ENCODE peak calls at places on chromosomes 16 and 17, in six cellular contexts. S is mesenchymal stem cell, A is neuronal stem cell, G is trophoblast cell, R is IMR-90, U is H1. C is an unnamed sample.

GRCh38 chr17:330993-331701 is 21.5 kb downstream of the RPH3AL start:
- DNase-seq in S (no peak), A (no peak), G (peak), R (no peak), U (no peak), C (peak)

GRCh38 chr16:30372725-30373124 is 1.9 kb upstream of the MYL11 start:
- DNase-seq in S (no peak), A (no peak), G (no peak), R (no peak), U (no peak), C (no peak)

GRCh38 chr17:45260204-45260783 is 1.6 kb downstream of the SPATA32 start:
- DNase-seq in S (no peak), A (no peak), G (no peak), R (no peak), U (no peak), C (no peak)

GRCh38 chr17:4235372-4236279 is 28.2 kb downstream of the ANKFY1 start:
- DNase-seq in S (no peak), A (no peak), G (no peak), R (peak), U (no peak), C (no peak)

GRCh38 chr16:72013389-72013788 is 4.8 kb downstream of the DHODH start:
- DNase-seq in S (no peak), A (no peak), G (peak), R (peak), U (no peak), C (no peak)

GRCh38 chr17:70535986-70536385 is 366.7 kb downstream of the KCNJ2 start:
- DNase-seq in S (peak), A (no peak), G (no peak), R (no peak), U (no peak), C (no peak)

GRCh38 chr17:37824534-37825485 is 80.0 kb upstream of the HNF1B start:
- DNase-seq in S (peak), A (no peak), G (no peak), R (peak), U (peak), C (peak)

GRCh38 chr17:45224671-45225050 is 3.0 kb downstream of the FMNL1 start:
- DNase-seq in S (no peak), A (no peak), G (no peak), R (no peak), U (no peak), C (no peak)

GRCh38 chr16:51648521-51648920 is 497.5 kb upstream of the SALL1 start:
- DNase-seq in S (no peak), A (no peak), G (no peak), R (no peak), U (no peak), C (no peak)

GRCh38 chr16:65289022-65289421 is 167.2 kb upstream of the CDH11 start:
- DNase-seq in S (no peak), A (no peak), G (no peak), R (no peak), U (no peak), C (no peak)

GRCh38 chr17:54944796-54945195 is 23.7 kb downstream of the COX11 start:
- DNase-seq in S (peak), A (no peak), G (no peak), R (peak), U (no peak), C (no peak)

GRCh38 chr17:36808181-36808661 is 129.1 kb upstream of the LHX1 start:
- DNase-seq in S (peak), A (peak), G (no peak), R (no peak), U (no peak), C (peak)

GRCh38 chr16:66927012-66927436 is 1.7 kb upstream of the RRAD start:
- DNase-seq in S (peak), A (no peak), G (peak), R (peak), U (no peak), C (peak)

GRCh38 chr16:56518435-56518834 is 1.4 kb downstream of the BBS2 start:
- DNase-seq in S (no peak), A (no peak), G (no peak), R (no peak), U (no peak), C (no peak)

GRCh38 chr17:51298508-51299371 is 38.4 kb downstream of the UTP18 start:
- DNase-seq in S (peak), A (peak), G (peak), R (peak), U (no peak), C (peak)

GRCh38 chr16:57771141-57771785 is 31.0 kb downstream of the KIFC3 start:
- DNase-seq in S (no peak), A (no peak), G (no peak), R (no peak), U (no peak), C (no peak)

GRCh38 chr17:55570360-55570759 is 59.1 kb upstream of the SMIM36 start:
- DNase-seq in S (no peak), A (no peak), G (no peak), R (no peak), U (no peak), C (no peak)

GRCh38 chr17:57707892-57708291 is 37.2 kb downstream of the CCDC182 start:
- DNase-seq in S (peak), A (peak), G (no peak), R (peak), U (no peak), C (peak)

GRCh38 chr16:49811630-49812334 is 44.1 kb downstream of the ZNF423 start:
- DNase-seq in S (peak), A (no peak), G (no peak), R (no peak), U (no peak), C (no peak)

GRCh38 chr16:63876096-63876495 is 1245.8 kb downstream of the CDH11 start:
- DNase-seq in S (no peak), A (no peak), G (peak), R (no peak), U (no peak), C (no peak)

GRCh38 chr16:66306366-66307150 is 59.9 kb upstream of the CDH5 start:
- DNase-seq in S (no peak), A (no peak), G (no peak), R (no peak), U (no peak), C (no peak)

GRCh38 chr16:10333321-10334032 is 52.4 kb upstream of the ATF7IP2 start:
- DNase-seq in S (no peak), A (no peak), G (peak), R (no peak), U (no peak), C (no peak)
- H3K27ac ChIP-seq in S (no peak), A (no peak), G (no peak), R (no peak), U (no peak), C (no peak)

GRCh38 chr16:74557275-74557674 is 49.6 kb downstream of the GLG1 start:
- DNase-seq in S (no peak), A (no peak), G (no peak), R (no peak), U (no peak), C (no peak)
- H3K14ac ChIP-seq in S (no peak), A (no peak), G (no peak), R (no peak), U (no peak), C (no peak)

DNA sequence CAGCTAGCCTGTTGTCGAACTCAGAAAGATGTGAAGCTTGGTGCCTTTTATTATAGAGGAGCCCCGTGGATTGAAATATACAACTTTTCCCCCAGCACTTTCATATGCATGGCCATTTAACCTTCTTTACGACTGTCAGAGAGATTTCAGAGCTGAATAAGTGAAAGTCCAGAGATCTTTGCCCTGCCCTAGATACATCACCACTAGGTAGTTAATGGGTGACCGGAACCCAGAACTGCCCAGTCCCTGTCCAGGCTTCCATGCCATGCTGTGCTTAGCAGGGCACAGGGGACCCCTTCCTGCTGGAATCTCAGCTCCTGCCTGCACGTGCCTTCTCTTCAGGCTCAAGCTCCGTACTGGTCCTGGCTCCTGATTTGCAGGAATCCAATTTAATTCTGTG is 32.2 kb downstream of the SRL start:
- DNase-seq in S (no peak), A (no peak), G (no peak), R (no peak), U (no peak), C (no peak)
- H3K27ac ChIP-seq in S (no peak), A (no peak), G (no peak), R (no peak), U (no peak), C (no peak)

GRCh38 chr16:54657709-54658102 is 273.0 kb upstream of the IRX5 start:
- DNase-seq in S (no peak), A (no peak), G (no peak), R (no peak), U (no peak), C (no peak)

GRCh38 chr16:54654429-54654828 is 276.2 kb upstream of the IRX5 start:
- DNase-seq in S (no peak), A (no peak), G (no peak), R (no peak), U (no peak), C (no peak)

GRCh38 chr16:54651851-54652770 is 278.6 kb upstream of the IRX5 start:
- DNase-seq in S (no peak), A (no peak), G (peak), R (no peak), U (no peak), C (no peak)

GRCh38 chr16:54655171-54655590 is 275.5 kb upstream of the IRX5 start:
- DNase-seq in S (no peak), A (no peak), G (no peak), R (no peak), U (no peak), C (no peak)

DNA sequence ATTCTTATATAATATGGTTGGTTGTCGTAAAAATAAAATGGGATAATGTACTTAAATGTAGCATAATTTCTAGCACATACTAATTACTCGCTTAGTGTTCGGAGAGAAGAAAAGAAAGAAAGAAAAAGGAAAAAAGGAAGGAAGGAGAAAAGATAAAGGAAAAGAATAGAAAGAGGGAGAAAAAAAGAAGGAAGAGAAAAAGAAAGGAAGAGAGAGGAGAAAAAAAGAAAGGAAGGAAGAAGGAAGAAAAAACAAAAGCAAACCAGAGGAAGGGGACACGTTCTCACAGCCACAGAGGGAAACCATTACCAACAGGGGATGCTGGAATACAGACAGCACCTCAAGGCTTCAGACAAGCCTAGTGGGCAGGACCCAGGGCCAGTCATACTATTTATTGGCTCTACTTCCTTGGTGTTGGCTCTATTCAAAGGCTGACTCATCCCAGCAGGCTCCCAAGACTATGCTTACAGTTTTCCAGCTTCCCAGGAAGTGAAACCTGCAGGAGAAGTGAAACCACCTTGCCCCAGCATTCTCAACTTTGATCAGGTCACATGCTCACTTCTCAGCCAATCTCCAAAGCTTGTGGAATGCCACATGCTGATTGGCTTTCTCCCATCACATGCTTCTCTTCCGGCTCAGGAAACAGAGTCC is 273.5 kb upstream of the IRX5 start:
- DNase-seq in S (peak), A (no peak), G (no peak), R (no peak), U (no peak), C (peak)
- H3K14ac ChIP-seq in S (no peak), A (no peak), G (no peak), R (no peak), U (no peak), C (no peak)

DNA sequence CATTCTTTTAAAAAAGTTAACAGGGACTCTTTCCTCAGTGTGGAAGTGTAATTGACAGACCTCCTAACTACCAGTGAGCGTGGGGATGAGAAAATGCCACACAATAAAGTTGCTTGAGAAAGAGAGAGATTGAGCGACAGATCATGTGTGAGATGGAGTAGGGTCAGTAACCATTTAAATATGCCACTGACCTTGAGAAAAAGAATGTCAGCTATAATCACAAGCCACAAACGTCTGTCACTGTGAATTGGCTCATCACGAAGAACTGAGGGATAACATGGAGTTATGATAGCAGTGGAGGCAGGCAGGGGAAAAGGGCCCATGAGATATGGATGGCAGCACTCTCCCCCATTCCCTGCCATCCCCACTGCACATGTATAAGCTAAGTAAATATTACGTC is 253.9 kb downstream of the SLC39A11 start:
- DNase-seq in S (no peak), A (no peak), G (no peak), R (no peak), U (no peak), C (no peak)
- H3K27ac ChIP-seq in S (no peak), A (no peak), G (no peak), R (no peak), U (no peak), C (no peak)

GRCh38 chr17:1934901-1935300 is 90.2 kb downstream of the RTN4RL1 start:
- DNase-seq in S (no peak), A (no peak), G (no peak), R (no peak), U (no peak), C (peak)
- H3K14ac ChIP-seq in S (no peak), A (no peak), G (no peak), R (no peak), U (no peak), C (no peak)

DNA sequence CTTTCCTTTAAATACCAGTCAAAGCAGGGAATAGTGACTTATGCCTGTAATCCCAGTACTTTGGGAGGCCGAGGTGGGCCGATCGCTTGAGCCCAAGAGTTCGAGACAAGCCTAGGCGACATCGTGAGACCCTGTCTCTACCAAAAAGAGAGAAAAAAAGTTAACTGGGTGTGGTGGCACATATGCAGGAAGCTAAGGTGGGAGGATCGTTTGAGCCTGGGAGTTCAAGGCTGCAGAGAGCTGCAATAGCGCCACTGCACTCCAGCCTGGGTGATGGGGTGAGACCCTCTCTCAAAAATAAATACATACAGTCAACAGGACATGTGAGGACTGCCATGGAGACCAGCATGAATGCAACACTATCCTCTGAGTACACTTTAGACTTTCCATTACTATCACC is 15.4 kb upstream of the ST6GALNAC2 start:
- DNase-seq in S (no peak), A (no peak), G (no peak), R (no peak), U (no peak), C (no peak)
- H3K27ac ChIP-seq in S (no peak), A (no peak), G (peak), R (no peak), U (no peak), C (no peak)

GRCh38 chr17:81013642-81014041 is 21.3 kb upstream of the BAIAP2 start:
- DNase-seq in S (no peak), A (no peak), G (no peak), R (no peak), U (no peak), C (no peak)
- H3K14ac ChIP-seq in S (no peak), A (no peak), G (no peak), R (no peak), U (no peak), C (no peak)

GRCh38 chr17:81424613-81425017 is 29.4 kb downstream of the BAHCC1 start:
- DNase-seq in S (no peak), A (no peak), G (no peak), R (no peak), U (no peak), C (no peak)
- H3K27ac ChIP-seq in S (no peak), A (no peak), G (no peak), R (no peak), U (no peak), C (no peak)

GRCh38 chr17:9141423-9141753 is 120.1 kb downstream of the NTN1 start:
- DNase-seq in S (no peak), A (no peak), G (no peak), R (no peak), U (no peak), C (no peak)

GRCh38 chr17:9139695-9140094 is 118.4 kb downstream of the NTN1 start:
- DNase-seq in S (no peak), A (no peak), G (no peak), R (no peak), U (no peak), C (no peak)

GRCh38 chr17:9138161-9138717 is 116.9 kb downstream of the NTN1 start:
- DNase-seq in S (no peak), A (no peak), G (no peak), R (no peak), U (no peak), C (no peak)

GRCh38 chr17:9142772-9143494 is 121.6 kb downstream of the NTN1 start:
- DNase-seq in S (no peak), A (no peak), G (no peak), R (no peak), U (no peak), C (no peak)

DNA sequence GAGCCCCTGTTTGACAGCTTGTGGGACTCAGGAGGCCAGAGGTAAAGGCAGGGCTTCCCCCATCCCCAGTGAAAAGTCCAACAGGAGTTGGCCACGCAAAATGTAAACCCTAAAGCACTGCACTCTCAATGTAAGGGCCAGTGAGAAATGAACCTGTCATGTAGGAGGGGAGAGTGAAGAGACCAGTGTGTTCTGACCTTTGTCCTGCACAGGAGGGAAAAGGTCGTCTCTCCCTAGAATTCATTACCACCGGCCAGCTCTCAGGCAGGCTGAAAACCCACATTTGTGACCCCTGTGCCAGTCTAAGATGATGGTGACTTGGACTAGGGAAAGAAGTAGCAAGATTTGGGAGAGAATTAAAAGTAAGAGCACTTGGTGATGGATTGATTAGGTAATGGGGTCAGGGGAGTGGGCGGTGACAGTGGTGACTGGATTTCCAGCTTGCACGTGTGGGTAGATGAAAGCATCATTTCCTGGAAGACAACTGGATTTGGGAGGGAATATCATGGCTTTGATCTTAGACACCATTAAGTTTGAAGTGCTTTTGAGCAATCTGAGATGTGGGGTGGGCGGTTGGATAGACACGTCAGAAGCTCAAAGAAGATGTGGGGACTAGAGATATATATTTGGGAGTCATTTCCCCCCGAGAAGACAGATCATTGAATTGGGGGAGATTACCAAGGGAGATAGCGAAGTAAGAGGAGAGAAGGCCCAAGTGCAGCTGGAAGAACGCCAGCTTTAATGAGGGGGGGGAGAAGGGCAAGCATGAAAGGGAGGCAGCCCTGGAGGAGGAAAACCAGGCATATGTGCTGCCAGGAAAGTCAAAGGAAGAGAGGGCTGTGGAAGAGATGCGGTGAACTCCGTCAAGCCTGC is 119.5 kb downstream of the NTN1 start:
- DNase-seq in S (no peak), A (no peak), G (no peak), R (no peak), U (no peak), C (no peak)
- H3K14ac ChIP-seq in S (no peak), A (peak), G (no peak), R (no peak), U (no peak), C (no peak)